ENCODE peak calls at places on chromosome 19, in seven cellular contexts. I is PC-3, U is GM23338, O is GM23248, S is HCT116, Q is OCI-LY7, Z is neural progenitor cell. W is an unnamed sample. For H3K4me1, the result is how much of the 10 kb centered on the place peaks cover.

GRCh38 chr19:618674-619285 is 14.6 kb downstream of the POLRMT start:
- DNase-seq in O (no peak), I (no peak), U (no peak), Q (no peak), S (no peak), Z (no peak), W (no peak)

GRCh38 chr19:43527860-43528622 is 1.0 kb upstream of the ETHE1 start:
- DNase-seq in I (peak), S (no peak), Z (no peak), U (no peak), Q (no peak), O (peak), W (no peak)

GRCh38 chr19:14478113-14478545 is 3.0 kb upstream of the PTGER1 start:
- DNase-seq in U (no peak), I (no peak), Q (no peak), S (no peak), Z (no peak), O (no peak), W (no peak)

GRCh38 chr19:604355-604754 is 14.7 kb downstream of the HCN2 start:
- DNase-seq in Q (peak), Z (no peak), U (no peak), O (peak), S (no peak), I (no peak), W (no peak)

GRCh38 chr19:11489378-11489777 is 8.5 kb upstream of the ELAVL3 start:
- DNase-seq in O (no peak), U (no peak), Q (no peak), Z (no peak), I (no peak), S (no peak), W (no peak)

GRCh38 chr19:16078311-16078758 is 2.0 kb downstream of the TPM4 start:
- DNase-seq in U (no peak), O (peak), I (peak), Z (peak), Q (peak), S (no peak), W (no peak)

GRCh38 chr19:43883864-43884263 is 51.2 kb downstream of the ZNF45 start:
- DNase-seq in I (no peak), S (no peak), O (no peak), Q (no peak), Z (no peak), U (no peak), W (no peak)

GRCh38 chr19:39818626-39819097 is 15.3 kb downstream of the DYRK1B start:
- DNase-seq in I (no peak), Z (no peak), Q (no peak), S (no peak), O (no peak), U (no peak), W (no peak)

GRCh38 chr19:2312819-2313501 is 5.0 kb upstream of the LINGO3 start:
- DNase-seq in I (no peak), O (no peak), S (no peak), U (peak), Z (no peak), Q (no peak), W (no peak)

GRCh38 chr19:56837492-56837891 is 3.0 kb downstream of the PEG3 start:
- DNase-seq in Z (no peak), U (no peak), Q (no peak), O (peak), S (no peak), I (peak), W (no peak)

GRCh38 chr19:38862321-38863059 is 12.7 kb upstream of the HNRNPL start:
- DNase-seq in Q (no peak), Z (peak), I (peak), U (no peak), O (peak), S (no peak), W (peak)

GRCh38 chr19:5434970-5435641 is 20.1 kb upstream of the ZNRF4 start:
- DNase-seq in Z (no peak), Q (no peak), O (peak), I (peak), S (peak), U (no peak), W (peak)

GRCh38 chr19:18119243-18120105 is 21.9 kb downstream of the MAST3 start:
- DNase-seq in I (no peak), O (no peak), U (peak), Z (no peak), S (no peak), Q (peak), W (no peak)

GRCh38 chr19:17996826-17997316 is 11.1 kb upstream of the ARRDC2 start:
- DNase-seq in Z (peak), U (peak), Q (peak), O (peak), S (peak), I (peak), W (peak)

GRCh38 chr19:1026189-1027019 is at the start of gene CNN2:
- DNase-seq in I (peak), Z (peak), O (peak), S (no peak), Q (peak), U (peak), W (peak)

GRCh38 chr19:41575998-41576397 is at the start of gene CEACAM21:
- DNase-seq in I (no peak), Z (no peak), O (no peak), Q (peak), U (no peak), S (no peak), W (no peak)

GRCh38 chr19:32351807-32352630 is 6.6 kb downstream of the ZNF507 start:
- DNase-seq in U (no peak), S (no peak), I (peak), Q (no peak), Z (no peak), O (peak), W (no peak)

GRCh38 chr19:1587872-1588271 is 4.8 kb downstream of the MBD3 start:
- DNase-seq in U (no peak), I (no peak), O (no peak), Q (no peak), S (no peak), Z (no peak), W (no peak)

GRCh38 chr19:10501971-10502523 is 1.1 kb downstream of the KEAP1 start:
- DNase-seq in I (peak), Q (peak), O (peak), S (no peak), U (peak), Z (peak), W (peak)

GRCh38 chr19:2443116-2443784 is 13.5 kb downstream of the LMNB2 start:
- DNase-seq in I (no peak), U (no peak), S (no peak), Q (no peak), O (no peak), Z (no peak), W (no peak)

GRCh38 chr19:17183858-17184271 is 31.3 kb upstream of the USE1 start:
- DNase-seq in S (no peak), O (no peak), U (no peak), Q (peak), I (no peak), Z (no peak), W (no peak)

GRCh38 chr19:19260842-19261241 is 12.3 kb downstream of the TM6SF2 start:
- DNase-seq in O (no peak), U (peak), Z (no peak), Q (no peak), I (no peak), S (no peak), W (no peak)

GRCh38 chr19:3275068-3275582 is 50.7 kb downstream of the CELF5 start:
- DNase-seq in O (no peak), Z (peak), U (peak), I (peak), S (peak), Q (peak), W (no peak)

GRCh38 chr19:14407889-14408640 is 11.1 kb downstream of the DDX39A start:
- DNase-seq in Z (no peak), Q (no peak), U (no peak), I (no peak), S (no peak), O (no peak), W (no peak)

GRCh38 chr19:48196321-48196761 is 25.9 kb downstream of the ZSWIM9 start:
- DNase-seq in O (no peak), I (no peak), S (no peak), Z (no peak), Q (no peak), U (peak), W (no peak)

GRCh38 chr19:31344403-31344802 is 4.8 kb downstream of the TSHZ3 start:
- DNase-seq in I (no peak), Q (no peak), O (no peak), U (peak), Z (peak), S (no peak), W (no peak)

GRCh38 chr19:55613930-55614710 is 8.7 kb downstream of the ZNF865 start:
- DNase-seq in Q (no peak), O (no peak), S (no peak), Z (no peak), I (no peak), U (peak), W (no peak)

GRCh38 chr19:43606569-43607229 is 5.2 kb upstream of the SRRM5 start:
- DNase-seq in I (no peak), Q (no peak), S (no peak), Z (no peak), O (no peak), U (no peak), W (no peak)

GRCh38 chr19:17098326-17098725 is 22.7 kb downstream of the MYO9B start:
- DNase-seq in S (no peak), Z (no peak), O (no peak), Q (no peak), U (no peak), I (no peak), W (no peak)

GRCh38 chr19:56253737-56254136 is 18.8 kb upstream of the EDDM13 start:
- DNase-seq in Z (peak), O (peak), Q (peak), I (peak), U (peak), S (peak), W (peak)

GRCh38 chr19:50814883-50815282 is 8.7 kb downstream of the KLK1 start:
- DNase-seq in Q (no peak), I (no peak), U (no peak), S (no peak), Z (no peak), O (no peak), W (no peak)

GRCh38 chr19:6616011-6616410 is 25.1 kb upstream of the CD70 start:
- DNase-seq in Z (no peak), S (no peak), I (peak), U (no peak), O (peak), Q (no peak), W (no peak)

GRCh38 chr19:29277107-29277506 is 64.2 kb upstream of the UQCRFS1 start:
- DNase-seq in S (no peak), Q (peak), Z (peak), O (no peak), I (no peak), U (peak), W (no peak)

GRCh38 chr19:45451850-45452387 is 15.9 kb upstream of the FOSB start:
- DNase-seq in U (no peak), Q (no peak), S (no peak), O (no peak), I (no peak), Z (no peak), W (no peak)

GRCh38 chr19:45451181-45451849 is 16.5 kb upstream of the FOSB start:
- DNase-seq in U (peak), Q (peak), S (no peak), O (peak), Z (no peak), I (peak), W (peak)

GRCh38 chr19:45457776-45458175 is 10.0 kb upstream of the FOSB start:
- DNase-seq in U (no peak), I (no peak), O (no peak), Q (no peak), S (no peak), Z (no peak), W (no peak)

GRCh38 chr19:45456500-45456815 is 11.3 kb upstream of the FOSB start:
- DNase-seq in O (no peak), S (no peak), U (no peak), I (no peak), Z (no peak), Q (no peak), W (no peak)

DNA sequence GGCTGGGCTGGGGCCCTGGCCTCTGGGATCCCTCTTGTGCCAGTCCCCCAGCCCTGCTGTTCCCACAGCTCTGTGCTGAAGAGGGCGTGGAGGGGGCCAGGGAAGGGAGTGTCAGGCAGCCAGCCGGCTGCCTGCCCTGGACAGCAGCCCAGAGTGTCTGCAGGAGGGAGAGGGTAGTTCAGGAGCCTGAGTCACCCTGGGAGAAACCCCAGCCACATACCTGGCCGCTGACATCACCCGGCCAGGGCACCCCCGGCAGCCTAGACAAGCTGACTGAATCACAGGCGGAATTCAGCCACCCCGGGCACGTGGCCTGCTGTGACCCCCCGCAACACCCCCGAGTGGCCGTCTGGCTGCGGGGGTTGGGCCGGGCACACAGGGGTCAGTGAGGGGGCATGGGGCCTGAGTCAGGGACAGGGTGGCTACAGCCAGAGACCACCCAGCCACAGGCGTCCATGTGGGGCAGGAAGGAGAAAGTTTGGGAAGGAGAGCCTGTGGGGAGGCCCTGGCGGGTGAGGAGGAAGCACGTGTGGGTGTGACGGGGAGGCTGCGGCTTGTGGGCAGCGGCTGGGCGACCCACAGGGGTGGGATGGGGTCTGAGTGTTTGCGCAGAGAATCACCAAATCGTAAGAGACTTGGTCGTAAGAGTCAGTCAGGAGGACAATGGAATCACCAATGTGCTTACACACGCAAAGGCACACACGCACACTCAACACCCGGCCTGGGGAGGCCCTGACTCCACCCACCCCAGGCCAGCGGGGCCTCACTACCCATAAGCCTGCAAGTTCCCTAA is 11.9 kb upstream of the FOSB start:
- DNase-seq in S (peak), U (peak), Z (peak), O (peak), Q (no peak), I (peak), W (peak)
- TF ChIP-seq EZH2phosphoT487 in S (no peak), U (no peak), Z (no peak), O (no peak), Q (no peak), I (peak), W (no peak)

GRCh38 chr19:7921955-7922840 is 2.1 kb downstream of the SNAPC2 start:
- DNase-seq in O (no peak), Q (no peak), U (no peak), Z (no peak), I (no peak), S (no peak), W (no peak)

GRCh38 chr19:7919681-7920519 is at the start of gene SNAPC2:
- DNase-seq in Z (peak), U (peak), I (peak), Q (peak), S (peak), O (peak), W (peak)

GRCh38 chr19:7920520-7921301 is 573 bp downstream of the SNAPC2 start:
- DNase-seq in S (peak), U (peak), Q (peak), O (peak), Z (peak), I (peak), W (peak)

GRCh38 chr19:7922841-7923205 is 2.7 kb downstream of the SNAPC2 start:
- DNase-seq in U (no peak), Q (no peak), I (no peak), Z (no peak), O (no peak), S (no peak), W (no peak)

GRCh38 chr19:7921302-7921954 is 1.3 kb downstream of the SNAPC2 start:
- DNase-seq in S (no peak), Q (no peak), Z (no peak), I (no peak), O (no peak), U (no peak), W (no peak)
- H3K4me1 ChIP-seq in S (half or more), Q (under half), Z (under half), I (under half), O (under half), U (under half), W (under half)

GRCh38 chr19:8697671-8698432 is 743 bp downstream of the ACTL9 start:
- DNase-seq in Q (no peak), Z (peak), U (peak), I (no peak), S (no peak), O (no peak), W (no peak)

GRCh38 chr19:8698433-8699063 is at the start of gene ACTL9:
- DNase-seq in S (no peak), I (no peak), Q (no peak), O (no peak), Z (no peak), U (no peak), W (no peak)

GRCh38 chr19:8696993-8697392 is 1.6 kb downstream of the ACTL9 start:
- DNase-seq in U (no peak), Z (no peak), I (no peak), Q (no peak), S (no peak), O (no peak), W (no peak)

GRCh38 chr19:8699908-8700307 is 1.3 kb upstream of the ACTL9 start:
- DNase-seq in I (no peak), Q (no peak), Z (no peak), U (no peak), S (no peak), O (no peak), W (no peak)

GRCh38 chr19:8702350-8702749 is 3.8 kb upstream of the ACTL9 start:
- DNase-seq in S (no peak), O (no peak), U (no peak), I (no peak), Z (no peak), Q (no peak), W (no peak)
- TF ChIP-seq EZH2phosphoT487 in S (no peak), O (no peak), U (no peak), I (no peak), Z (no peak), Q (no peak), W (no peak)

DNA sequence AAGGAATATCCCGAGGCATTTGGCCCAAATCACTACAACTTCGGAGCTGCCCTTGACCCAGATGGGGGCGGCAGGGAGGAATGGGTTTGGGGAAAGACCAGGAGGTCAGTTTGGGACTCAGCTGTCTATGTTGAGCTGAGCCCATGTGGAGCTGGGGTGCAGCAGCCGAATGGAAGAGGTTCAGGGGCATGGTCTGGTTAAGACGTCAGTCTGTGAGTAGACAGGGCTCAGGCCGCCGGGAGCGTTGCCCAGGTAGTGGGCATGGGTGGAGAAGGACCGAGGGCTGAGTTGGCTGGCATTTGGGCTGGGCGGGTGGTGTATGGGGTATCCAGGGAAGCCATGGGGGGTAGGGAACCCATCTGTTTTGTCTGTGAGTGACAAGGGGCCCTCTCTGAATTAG is 9.3 kb upstream of the SCN1B start:
- DNase-seq in Z (no peak), Q (no peak), O (no peak), U (no peak), I (no peak), S (no peak), W (no peak)
- H3K4me1 ChIP-seq in Z (under half), Q (under half), O (under half), U (under half), I (under half), S (under half), W (under half)

GRCh38 chr19:54266133-54266532 is 9.1 kb upstream of the LILRB5 start:
- DNase-seq in I (peak), O (peak), U (peak), Q (peak), S (peak), Z (peak), W (peak)
- TF ChIP-seq EZH2phosphoT487 in I (no peak), O (no peak), U (no peak), Q (no peak), S (no peak), Z (no peak), W (no peak)

GRCh38 chr19:46760363-46760762 is 14.1 kb upstream of the STRN4 start:
- DNase-seq in S (no peak), Z (no peak), U (no peak), I (no peak), O (no peak), Q (no peak), W (no peak)
- H3K4me1 ChIP-seq in S (under half), Z (under half), U (under half), I (under half), O (under half), Q (under half), W (under half)

GRCh38 chr19:49556412-49557398 is 23.7 kb downstream of the NOSIP start:
- DNase-seq in Z (peak), U (peak), O (no peak), Q (no peak), S (no peak), I (no peak), W (no peak)
- TF ChIP-seq EZH2phosphoT487 in Z (no peak), U (no peak), O (no peak), Q (no peak), S (no peak), I (no peak), W (no peak)

W was measured in hepatocyte.